ENCODE peak calls at places on chromosomes 5 and 9, in ten cellular contexts. One of them, this sample, is unnamed.

GRCh38 chr9:113349434-113350337 is at the start of gene BSPRY:
- DNase-seq in HCEC 1CT: no peak
- DNase-seq in NCI-H1105: no peak
- DNase-seq in activated naive CD4-positive, alpha-beta T cell: no peak
- DNase-seq in glomerular endothelial cell: no peak
- DNase-seq in stimulated activated CD8-positive, alpha-beta memory T cell treated with anti-CD3 and anti-CD28 coated beads, Interleukin-15, amount 100 ng/mL, for 24 hours: no peak
- DNase-seq in EL: no peak
- DNase-seq in cardiac fibroblast: no peak
- DNase-seq in PC-9: peak
- DNase-seq in bronchial epithelial cell: no peak
- DNase-seq in this sample: no peak

GRCh38 chr9:20302229-20302628 is 320.1 kb downstream of the MLLT3 start:
- DNase-seq in HCEC 1CT: no peak
- DNase-seq in NCI-H1105: no peak
- DNase-seq in activated naive CD4-positive, alpha-beta T cell: no peak
- DNase-seq in glomerular endothelial cell: no peak
- DNase-seq in stimulated activated CD8-positive, alpha-beta memory T cell treated with anti-CD3 and anti-CD28 coated beads, Interleukin-15, amount 100 ng/mL, for 24 hours: no peak
- DNase-seq in EL: no peak
- DNase-seq in cardiac fibroblast: no peak
- DNase-seq in PC-9: no peak
- DNase-seq in bronchial epithelial cell: no peak
- DNase-seq in this sample: no peak

GRCh38 chr5:102778478-102778877 is 23.4 kb downstream of the PAM start:
- DNase-seq in HCEC 1CT: peak
- DNase-seq in NCI-H1105: no peak
- DNase-seq in activated naive CD4-positive, alpha-beta T cell: no peak
- DNase-seq in glomerular endothelial cell: no peak
- DNase-seq in stimulated activated CD8-positive, alpha-beta memory T cell treated with anti-CD3 and anti-CD28 coated beads, Interleukin-15, amount 100 ng/mL, for 24 hours: no peak
- DNase-seq in EL: peak
- DNase-seq in cardiac fibroblast: peak
- DNase-seq in PC-9: no peak
- DNase-seq in bronchial epithelial cell: peak
- DNase-seq in this sample: no peak

GRCh38 chr9:101242651-101243050 is 142.2 kb downstream of the BAAT start:
- DNase-seq in HCEC 1CT: no peak
- DNase-seq in NCI-H1105: no peak
- DNase-seq in activated naive CD4-positive, alpha-beta T cell: no peak
- DNase-seq in glomerular endothelial cell: no peak
- DNase-seq in stimulated activated CD8-positive, alpha-beta memory T cell treated with anti-CD3 and anti-CD28 coated beads, Interleukin-15, amount 100 ng/mL, for 24 hours: no peak
- DNase-seq in EL: no peak
- DNase-seq in cardiac fibroblast: no peak
- DNase-seq in PC-9: no peak
- DNase-seq in bronchial epithelial cell: no peak
- DNase-seq in this sample: no peak

GRCh38 chr5:66529182-66529581 is 67.0 kb upstream of the MAST4 start:
- DNase-seq in HCEC 1CT: no peak
- DNase-seq in NCI-H1105: no peak
- DNase-seq in activated naive CD4-positive, alpha-beta T cell: no peak
- DNase-seq in glomerular endothelial cell: no peak
- DNase-seq in stimulated activated CD8-positive, alpha-beta memory T cell treated with anti-CD3 and anti-CD28 coated beads, Interleukin-15, amount 100 ng/mL, for 24 hours: no peak
- DNase-seq in EL: no peak
- DNase-seq in cardiac fibroblast: no peak
- DNase-seq in PC-9: no peak
- DNase-seq in bronchial epithelial cell: no peak
- DNase-seq in this sample: no peak

GRCh38 chr5:158471179-158471924 is 612.4 kb upstream of the CLINT1 start:
- DNase-seq in HCEC 1CT: no peak
- DNase-seq in NCI-H1105: peak
- DNase-seq in activated naive CD4-positive, alpha-beta T cell: no peak
- DNase-seq in glomerular endothelial cell: no peak
- DNase-seq in stimulated activated CD8-positive, alpha-beta memory T cell treated with anti-CD3 and anti-CD28 coated beads, Interleukin-15, amount 100 ng/mL, for 24 hours: no peak
- DNase-seq in EL: no peak
- DNase-seq in cardiac fibroblast: no peak
- DNase-seq in PC-9: no peak
- DNase-seq in bronchial epithelial cell: no peak
- DNase-seq in this sample: no peak

GRCh38 chr5:67552773-67553172 is 356.2 kb upstream of the CD180 start:
- DNase-seq in HCEC 1CT: no peak
- DNase-seq in NCI-H1105: no peak
- DNase-seq in activated naive CD4-positive, alpha-beta T cell: no peak
- DNase-seq in glomerular endothelial cell: no peak
- DNase-seq in stimulated activated CD8-positive, alpha-beta memory T cell treated with anti-CD3 and anti-CD28 coated beads, Interleukin-15, amount 100 ng/mL, for 24 hours: no peak
- DNase-seq in EL: no peak
- DNase-seq in cardiac fibroblast: no peak
- DNase-seq in PC-9: no peak
- DNase-seq in bronchial epithelial cell: no peak
- DNase-seq in this sample: no peak

GRCh38 chr5:174625591-174626365 is 98.6 kb upstream of the MSX2 start:
- DNase-seq in HCEC 1CT: no peak
- DNase-seq in NCI-H1105: no peak
- DNase-seq in activated naive CD4-positive, alpha-beta T cell: no peak
- DNase-seq in glomerular endothelial cell: no peak
- DNase-seq in stimulated activated CD8-positive, alpha-beta memory T cell treated with anti-CD3 and anti-CD28 coated beads, Interleukin-15, amount 100 ng/mL, for 24 hours: no peak
- DNase-seq in EL: no peak
- DNase-seq in cardiac fibroblast: peak
- DNase-seq in PC-9: no peak
- DNase-seq in bronchial epithelial cell: no peak
- DNase-seq in this sample: no peak

GRCh38 chr5:14913141-14913540 is 41.6 kb upstream of the ANKH start:
- DNase-seq in HCEC 1CT: no peak
- DNase-seq in NCI-H1105: no peak
- DNase-seq in activated naive CD4-positive, alpha-beta T cell: no peak
- DNase-seq in glomerular endothelial cell: no peak
- DNase-seq in stimulated activated CD8-positive, alpha-beta memory T cell treated with anti-CD3 and anti-CD28 coated beads, Interleukin-15, amount 100 ng/mL, for 24 hours: no peak
- DNase-seq in EL: no peak
- DNase-seq in cardiac fibroblast: peak
- DNase-seq in PC-9: no peak
- DNase-seq in bronchial epithelial cell: no peak
- DNase-seq in this sample: no peak

GRCh38 chr9:136223871-136224640 is 19.1 kb upstream of the LHX3 start:
- DNase-seq in HCEC 1CT: no peak
- DNase-seq in NCI-H1105: no peak
- DNase-seq in activated naive CD4-positive, alpha-beta T cell: no peak
- DNase-seq in glomerular endothelial cell: no peak
- DNase-seq in stimulated activated CD8-positive, alpha-beta memory T cell treated with anti-CD3 and anti-CD28 coated beads, Interleukin-15, amount 100 ng/mL, for 24 hours: no peak
- DNase-seq in EL: no peak
- DNase-seq in cardiac fibroblast: no peak
- DNase-seq in PC-9: no peak
- DNase-seq in bronchial epithelial cell: no peak
- DNase-seq in this sample: no peak

GRCh38 chr5:15612915-15613635 is 113.1 kb downstream of the FBXL7 start:
- DNase-seq in HCEC 1CT: no peak
- DNase-seq in NCI-H1105: no peak
- DNase-seq in activated naive CD4-positive, alpha-beta T cell: no peak
- DNase-seq in glomerular endothelial cell: no peak
- DNase-seq in stimulated activated CD8-positive, alpha-beta memory T cell treated with anti-CD3 and anti-CD28 coated beads, Interleukin-15, amount 100 ng/mL, for 24 hours: no peak
- DNase-seq in EL: no peak
- DNase-seq in cardiac fibroblast: no peak
- DNase-seq in PC-9: no peak
- DNase-seq in bronchial epithelial cell: no peak
- DNase-seq in this sample: no peak

GRCh38 chr5:139644646-139645494 is 3.3 kb upstream of the CXXC5 start:
- DNase-seq in HCEC 1CT: no peak
- DNase-seq in NCI-H1105: no peak
- DNase-seq in activated naive CD4-positive, alpha-beta T cell: no peak
- DNase-seq in glomerular endothelial cell: no peak
- DNase-seq in stimulated activated CD8-positive, alpha-beta memory T cell treated with anti-CD3 and anti-CD28 coated beads, Interleukin-15, amount 100 ng/mL, for 24 hours: no peak
- DNase-seq in EL: no peak
- DNase-seq in cardiac fibroblast: no peak
- DNase-seq in PC-9: no peak
- DNase-seq in bronchial epithelial cell: no peak
- DNase-seq in this sample: no peak

GRCh38 chr9:112644449-112644965 is 73.4 kb downstream of the INIP start:
- DNase-seq in HCEC 1CT: no peak
- DNase-seq in NCI-H1105: no peak
- DNase-seq in activated naive CD4-positive, alpha-beta T cell: no peak
- DNase-seq in glomerular endothelial cell: no peak
- DNase-seq in stimulated activated CD8-positive, alpha-beta memory T cell treated with anti-CD3 and anti-CD28 coated beads, Interleukin-15, amount 100 ng/mL, for 24 hours: no peak
- DNase-seq in EL: no peak
- DNase-seq in cardiac fibroblast: no peak
- DNase-seq in PC-9: peak
- DNase-seq in bronchial epithelial cell: peak
- DNase-seq in this sample: no peak

GRCh38 chr5:96844476-96844990 is 31.8 kb upstream of the ERAP2 start:
- DNase-seq in HCEC 1CT: no peak
- DNase-seq in NCI-H1105: no peak
- DNase-seq in activated naive CD4-positive, alpha-beta T cell: no peak
- DNase-seq in glomerular endothelial cell: no peak
- DNase-seq in stimulated activated CD8-positive, alpha-beta memory T cell treated with anti-CD3 and anti-CD28 coated beads, Interleukin-15, amount 100 ng/mL, for 24 hours: no peak
- DNase-seq in EL: peak
- DNase-seq in cardiac fibroblast: no peak
- DNase-seq in PC-9: no peak
- DNase-seq in bronchial epithelial cell: no peak
- DNase-seq in this sample: no peak

GRCh38 chr9:131404987-131405386 is 11.1 kb downstream of the PRRC2B start:
- DNase-seq in HCEC 1CT: no peak
- DNase-seq in NCI-H1105: no peak
- DNase-seq in activated naive CD4-positive, alpha-beta T cell: no peak
- DNase-seq in glomerular endothelial cell: no peak
- DNase-seq in stimulated activated CD8-positive, alpha-beta memory T cell treated with anti-CD3 and anti-CD28 coated beads, Interleukin-15, amount 100 ng/mL, for 24 hours: no peak
- DNase-seq in EL: no peak
- DNase-seq in cardiac fibroblast: no peak
- DNase-seq in PC-9: no peak
- DNase-seq in bronchial epithelial cell: no peak
- DNase-seq in this sample: no peak

GRCh38 chr9:27768781-27769180 is 195.5 kb upstream of the C9orf72 start:
- DNase-seq in HCEC 1CT: no peak
- DNase-seq in NCI-H1105: no peak
- DNase-seq in activated naive CD4-positive, alpha-beta T cell: no peak
- DNase-seq in glomerular endothelial cell: no peak
- DNase-seq in stimulated activated CD8-positive, alpha-beta memory T cell treated with anti-CD3 and anti-CD28 coated beads, Interleukin-15, amount 100 ng/mL, for 24 hours: no peak
- DNase-seq in EL: no peak
- DNase-seq in cardiac fibroblast: no peak
- DNase-seq in PC-9: no peak
- DNase-seq in bronchial epithelial cell: no peak
- DNase-seq in this sample: no peak

GRCh38 chr9:1989500-1989899 is 25.6 kb upstream of the SMARCA2 start:
- DNase-seq in HCEC 1CT: no peak
- DNase-seq in NCI-H1105: no peak
- DNase-seq in activated naive CD4-positive, alpha-beta T cell: no peak
- DNase-seq in glomerular endothelial cell: no peak
- DNase-seq in stimulated activated CD8-positive, alpha-beta memory T cell treated with anti-CD3 and anti-CD28 coated beads, Interleukin-15, amount 100 ng/mL, for 24 hours: no peak
- DNase-seq in EL: no peak
- DNase-seq in cardiac fibroblast: no peak
- DNase-seq in PC-9: no peak
- DNase-seq in bronchial epithelial cell: no peak
- DNase-seq in this sample: no peak

GRCh38 chr9:124218438-124219289 is 39.1 kb upstream of the NEK6 start:
- DNase-seq in HCEC 1CT: peak
- DNase-seq in NCI-H1105: no peak
- DNase-seq in activated naive CD4-positive, alpha-beta T cell: no peak
- DNase-seq in glomerular endothelial cell: no peak
- DNase-seq in stimulated activated CD8-positive, alpha-beta memory T cell treated with anti-CD3 and anti-CD28 coated beads, Interleukin-15, amount 100 ng/mL, for 24 hours: no peak
- DNase-seq in EL: peak
- DNase-seq in cardiac fibroblast: peak
- DNase-seq in PC-9: peak
- DNase-seq in bronchial epithelial cell: peak
- DNase-seq in this sample: no peak

GRCh38 chr9:112921549-112921948 is 30.9 kb upstream of the SLC46A2 start:
- DNase-seq in HCEC 1CT: peak
- DNase-seq in NCI-H1105: no peak
- DNase-seq in activated naive CD4-positive, alpha-beta T cell: no peak
- DNase-seq in glomerular endothelial cell: no peak
- DNase-seq in stimulated activated CD8-positive, alpha-beta memory T cell treated with anti-CD3 and anti-CD28 coated beads, Interleukin-15, amount 100 ng/mL, for 24 hours: no peak
- DNase-seq in EL: peak
- DNase-seq in cardiac fibroblast: peak
- DNase-seq in PC-9: no peak
- DNase-seq in bronchial epithelial cell: peak
- DNase-seq in this sample: no peak

GRCh38 chr5:135073771-135074345 is 39.8 kb upstream of the PITX1 start:
- DNase-seq in HCEC 1CT: peak
- DNase-seq in NCI-H1105: no peak
- DNase-seq in activated naive CD4-positive, alpha-beta T cell: no peak
- DNase-seq in glomerular endothelial cell: no peak
- DNase-seq in stimulated activated CD8-positive, alpha-beta memory T cell treated with anti-CD3 and anti-CD28 coated beads, Interleukin-15, amount 100 ng/mL, for 24 hours: no peak
- DNase-seq in EL: peak
- DNase-seq in cardiac fibroblast: peak
- DNase-seq in PC-9: no peak
- DNase-seq in bronchial epithelial cell: peak
- DNase-seq in this sample: no peak

GRCh38 chr5:6899215-6899614 is 186.0 kb downstream of the TENT4A start:
- DNase-seq in HCEC 1CT: no peak
- DNase-seq in NCI-H1105: no peak
- DNase-seq in activated naive CD4-positive, alpha-beta T cell: no peak
- DNase-seq in glomerular endothelial cell: no peak
- DNase-seq in stimulated activated CD8-positive, alpha-beta memory T cell treated with anti-CD3 and anti-CD28 coated beads, Interleukin-15, amount 100 ng/mL, for 24 hours: no peak
- DNase-seq in EL: no peak
- DNase-seq in cardiac fibroblast: no peak
- DNase-seq in PC-9: no peak
- DNase-seq in bronchial epithelial cell: no peak
- DNase-seq in this sample: no peak

This sample was measured in D721Med.